ENCODE peak calls at places on chromosomes 1 and 21, in nine cellular contexts. J is fibroblast of lung, E is globus pallidus, C is NCI-H1694 treated with DMSO at 0.1 percent for 48 hours, G is NCI-H187, H is ureter, Q is pancreas, Z is NCI-H1417, X is T-helper 1 cell. D is an unnamed sample.

GRCh38 chr1:236065509-236066005 is 667 bp upstream of the NID1 start:
- DNase-seq in G (no peak), J (no peak), E (no peak), Z (no peak), C (no peak), X (no peak), Q (no peak), H (no peak), D (peak; percentile 50)

GRCh38 chr1:62271932-62272728 is 47.1 kb downstream of the KANK4 start:
- DNase-seq in J (no peak), H (no peak), Z (peak; percentile 6), X (peak; percentile 12), G (no peak), C (no peak), E (no peak), Q (no peak), D (no peak)

GRCh38 chr1:76726251-76726650 is 141.0 kb upstream of the ST6GALNAC5 start:
- DNase-seq in H (no peak), X (no peak), C (peak; percentile 82), Z (no peak), E (no peak), Q (no peak), J (peak; percentile 21), G (no peak), D (peak; percentile 77)

GRCh38 chr21:31559368-31560119 is 99.9 kb upstream of the SOD1 start:
- DNase-seq in Z (peak; percentile 100), E (peak; percentile 92), G (peak; percentile 96), H (peak; percentile 95), C (peak; percentile 99), Q (peak; percentile 83), X (peak; percentile 86), J (peak; percentile 92), D (peak; percentile 100)

GRCh38 chr1:172870901-172871606 is 179.7 kb downstream of the TNFSF18 start:
- DNase-seq in X (no peak), C (no peak), H (no peak), G (no peak), Z (no peak), Q (no peak), E (no peak), J (no peak), D (no peak)

GRCh38 chr1:166944186-166944967 is 31.0 kb downstream of the ILDR2 start:
- DNase-seq in X (no peak), Q (no peak), J (no peak), G (no peak), Z (no peak), H (no peak), E (no peak), C (no peak), D (no peak)

GRCh38 chr1:151370211-151370911 is 2.1 kb downstream of the SELENBP1 start:
- DNase-seq in G (no peak), C (peak; percentile 99), J (no peak), H (no peak), Z (no peak), Q (no peak), E (no peak), X (no peak), D (peak; percentile 53)

GRCh38 chr1:22457356-22457755 is 5.7 kb downstream of the ZBTB40 start:
- DNase-seq in Q (no peak), Z (no peak), J (peak; percentile 82), C (peak; percentile 4), G (no peak), E (peak; percentile 9), H (no peak), X (no peak), D (peak; percentile 35)

GRCh38 chr1:40379785-40380452 is 6.4 kb downstream of the SMAP2 start:
- DNase-seq in X (no peak), E (no peak), J (peak; percentile 78), C (no peak), Z (no peak), Q (no peak), H (no peak), G (no peak), D (no peak)

GRCh38 chr21:43193651-43194302 is 25.0 kb downstream of the CRYAA start:
- DNase-seq in E (no peak), Q (peak; percentile 7), C (no peak), G (no peak), J (peak; percentile 56), H (peak; percentile 48), X (no peak), Z (no peak), D (no peak)

GRCh38 chr1:167720965-167721616 is 691 bp upstream of the MPZL1 start:
- DNase-seq in E (peak; percentile 73), X (no peak), J (peak; percentile 77), G (no peak), Q (peak; percentile 28), C (peak; percentile 48), H (no peak), Z (peak; percentile 38), D (peak; percentile 48)

GRCh38 chr1:156070523-156070922 is 9.6 kb downstream of the RAB25 start:
- DNase-seq in H (no peak), G (no peak), C (peak; percentile 92), X (no peak), E (no peak), Z (peak; percentile 22), Q (no peak), J (no peak), D (peak; percentile 98)

GRCh38 chr1:78718566-78718965 is 68.9 kb downstream of the IFI44 start:
- DNase-seq in Q (no peak), C (no peak), H (no peak), J (no peak), E (no peak), Z (no peak), G (no peak), X (no peak), D (no peak)

GRCh38 chr1:205232122-205232820 is 4.5 kb downstream of the TMCC2 start:
- DNase-seq in J (no peak), G (no peak), Z (no peak), E (no peak), Q (no peak), H (no peak), C (no peak), X (no peak), D (no peak)

GRCh38 chr1:36352910-36353878 is 29.7 kb upstream of the EVA1B start:
- DNase-seq in C (no peak), G (no peak), J (peak; percentile 55), X (no peak), Z (no peak), H (no peak), Q (no peak), E (no peak), D (no peak)

GRCh38 chr1:17239420-17239819 is 9.5 kb upstream of the PADI3 start:
- DNase-seq in Z (peak; percentile 57), H (no peak), G (peak; percentile 33), Q (peak; percentile 66), C (peak; percentile 82), J (peak; percentile 95), E (peak; percentile 54), X (no peak), D (peak; percentile 84)

GRCh38 chr1:85144351-85144750 is 56.5 kb downstream of the SYDE2 start:
- DNase-seq in C (no peak), X (no peak), J (no peak), H (no peak), E (no peak), Z (no peak), Q (no peak), G (no peak), D (no peak)

D was measured in NCI-H69.